ENCODE peak calls at places on chromosomes 5 and 9, in six cellular contexts. One of them, this sample, is unnamed.

GRCh38 chr9:124886866-124887492 is 25.0 kb downstream of the ARPC5L start:
- DNase-seq in lower lobe of right lung: peak
- DNase-seq in EH: no peak
- DNase-seq in H4: no peak
- DNase-seq in OCI-LY7: no peak
- DNase-seq in natural killer cell treated with Interleukin-12 subunit alpha and Interleukin-12 subunit beta and Interleukin-15 and Interleukin-18, amount 100 ng/mL, for 72 hours: no peak
- DNase-seq in this sample: no peak

GRCh38 chr9:94916956-94917355 is 190.5 kb downstream of the AOPEP start:
- DNase-seq in lower lobe of right lung: no peak
- DNase-seq in EH: no peak
- DNase-seq in H4: no peak
- DNase-seq in OCI-LY7: no peak
- DNase-seq in natural killer cell treated with Interleukin-12 subunit alpha and Interleukin-12 subunit beta and Interleukin-15 and Interleukin-18, amount 100 ng/mL, for 72 hours: no peak
- DNase-seq in this sample: no peak

GRCh38 chr5:153276151-153276550 is 214.3 kb upstream of the GRIA1 start:
- DNase-seq in lower lobe of right lung: no peak
- DNase-seq in EH: peak
- DNase-seq in H4: no peak
- DNase-seq in OCI-LY7: peak
- DNase-seq in natural killer cell treated with Interleukin-12 subunit alpha and Interleukin-12 subunit beta and Interleukin-15 and Interleukin-18, amount 100 ng/mL, for 72 hours: no peak
- DNase-seq in this sample: no peak

GRCh38 chr5:168295574-168296201 is 4.2 kb downstream of the WWC1 start:
- DNase-seq in lower lobe of right lung: peak
- DNase-seq in EH: peak
- DNase-seq in H4: peak
- DNase-seq in OCI-LY7: no peak
- DNase-seq in natural killer cell treated with Interleukin-12 subunit alpha and Interleukin-12 subunit beta and Interleukin-15 and Interleukin-18, amount 100 ng/mL, for 72 hours: peak
- DNase-seq in this sample: no peak

GRCh38 chr5:74352256-74352655 is 288.3 kb downstream of the ENC1 start:
- DNase-seq in lower lobe of right lung: no peak
- DNase-seq in EH: peak
- DNase-seq in H4: no peak
- DNase-seq in OCI-LY7: no peak
- DNase-seq in natural killer cell treated with Interleukin-12 subunit alpha and Interleukin-12 subunit beta and Interleukin-15 and Interleukin-18, amount 100 ng/mL, for 72 hours: no peak
- DNase-seq in this sample: no peak

GRCh38 chr9:89328064-89328463 is 9.8 kb downstream of the SECISBP2 start:
- DNase-seq in lower lobe of right lung: no peak
- DNase-seq in EH: peak
- DNase-seq in H4: peak
- DNase-seq in OCI-LY7: no peak
- DNase-seq in natural killer cell treated with Interleukin-12 subunit alpha and Interleukin-12 subunit beta and Interleukin-15 and Interleukin-18, amount 100 ng/mL, for 72 hours: no peak
- DNase-seq in this sample: no peak

GRCh38 chr5:39835371-39835770 is 410.6 kb upstream of the DAB2 start:
- DNase-seq in lower lobe of right lung: no peak
- DNase-seq in EH: no peak
- DNase-seq in H4: no peak
- DNase-seq in OCI-LY7: no peak
- DNase-seq in natural killer cell treated with Interleukin-12 subunit alpha and Interleukin-12 subunit beta and Interleukin-15 and Interleukin-18, amount 100 ng/mL, for 72 hours: no peak
- DNase-seq in this sample: no peak

GRCh38 chr5:169753795-169754194 is 116.7 kb downstream of the DOCK2 start:
- DNase-seq in lower lobe of right lung: no peak
- DNase-seq in EH: peak
- DNase-seq in H4: no peak
- DNase-seq in OCI-LY7: no peak
- DNase-seq in natural killer cell treated with Interleukin-12 subunit alpha and Interleukin-12 subunit beta and Interleukin-15 and Interleukin-18, amount 100 ng/mL, for 72 hours: no peak
- DNase-seq in this sample: no peak

GRCh38 chr9:34559616-34560546 is 29.6 kb downstream of the CNTFR start:
- DNase-seq in lower lobe of right lung: no peak
- DNase-seq in EH: peak
- DNase-seq in H4: peak
- DNase-seq in OCI-LY7: no peak
- DNase-seq in natural killer cell treated with Interleukin-12 subunit alpha and Interleukin-12 subunit beta and Interleukin-15 and Interleukin-18, amount 100 ng/mL, for 72 hours: peak
- DNase-seq in this sample: no peak

GRCh38 chr5:61450170-61450815 is 118.2 kb downstream of the ZSWIM6 start:
- DNase-seq in lower lobe of right lung: no peak
- DNase-seq in EH: peak
- DNase-seq in H4: peak
- DNase-seq in OCI-LY7: no peak
- DNase-seq in natural killer cell treated with Interleukin-12 subunit alpha and Interleukin-12 subunit beta and Interleukin-15 and Interleukin-18, amount 100 ng/mL, for 72 hours: no peak
- DNase-seq in this sample: no peak

GRCh38 chr5:138954257-138955012 is 79.3 kb upstream of the LRRTM2 start:
- DNase-seq in lower lobe of right lung: no peak
- DNase-seq in EH: no peak
- DNase-seq in H4: no peak
- DNase-seq in OCI-LY7: no peak
- DNase-seq in natural killer cell treated with Interleukin-12 subunit alpha and Interleukin-12 subunit beta and Interleukin-15 and Interleukin-18, amount 100 ng/mL, for 72 hours: no peak
- DNase-seq in this sample: no peak

This sample was measured in suprapubic skin.